ENCODE peak calls at places on chromosomes 5 and 9, in five cellular contexts. B, I, M, K and E are unnamed samples.

GRCh38 chr9:115691686-115692085 is 461.9 kb upstream of the PAPPA start:
- DNase-seq in B (no peak), I (no peak), K (no peak), M (no peak), E (no peak)

GRCh38 chr9:134187110-134187531 is 22.8 kb upstream of the RNU6ATAC start:
- DNase-seq in I (peak), B (no peak), M (peak), K (no peak), E (no peak)

GRCh38 chr9:115292584-115293271 is 174.8 kb upstream of the TNC start:
- DNase-seq in I (no peak), B (no peak), K (no peak), M (no peak), E (no peak)

GRCh38 chr5:59275537-59276276 is 617.8 kb downstream of the PDE4D start:
- DNase-seq in I (no peak), B (peak), K (no peak), M (peak), E (peak)

GRCh38 chr9:734831-735511 is 106.5 kb upstream of the DMRT1 start:
- DNase-seq in B (peak), I (no peak), M (peak), K (no peak), E (no peak)

GRCh38 chr5:66807743-66808142 is 211.6 kb downstream of the MAST4 start:
- DNase-seq in M (no peak), K (no peak), I (no peak), B (peak), E (peak)

GRCh38 chr9:12640021-12640587 is 53.1 kb upstream of the TYRP1 start:
- DNase-seq in B (peak), I (no peak), K (no peak), M (no peak), E (no peak)

GRCh38 chr5:35854248-35854647 is 2.4 kb upstream of the IL7R start:
- DNase-seq in B (no peak), K (no peak), M (no peak), I (no peak), E (peak)

GRCh38 chr5:66247176-66247960 is 103.3 kb downstream of the SREK1 start:
- DNase-seq in B (no peak), I (no peak), M (no peak), K (no peak), E (no peak)

GRCh38 chr5:124649548-124650501 is 96.6 kb downstream of the ZNF608 start:
- DNase-seq in I (peak), K (peak), B (peak), M (peak), E (peak)

GRCh38 chr5:11588803-11589202 is 315.4 kb downstream of the CTNND2 start:
- DNase-seq in K (no peak), B (no peak), I (no peak), M (no peak), E (no peak)

GRCh38 chr9:76761448-76761847 is 2.8 kb upstream of the PCA3 start:
- DNase-seq in K (no peak), I (no peak), B (peak), M (no peak), E (no peak)

GRCh38 chr9:93304574-93305496 is 120.9 kb downstream of the WNK2 start:
- DNase-seq in K (no peak), B (peak), I (peak), M (peak), E (peak)

GRCh38 chr9:128689293-128689770 is 310 bp downstream of the SET start:
- DNase-seq in B (no peak), K (no peak), I (no peak), M (peak), E (no peak)

GRCh38 chr9:21455320-21455719 is 15.1 kb downstream of the IFNA1 start:
- DNase-seq in B (peak), M (no peak), I (no peak), K (no peak), E (peak)

DNA sequence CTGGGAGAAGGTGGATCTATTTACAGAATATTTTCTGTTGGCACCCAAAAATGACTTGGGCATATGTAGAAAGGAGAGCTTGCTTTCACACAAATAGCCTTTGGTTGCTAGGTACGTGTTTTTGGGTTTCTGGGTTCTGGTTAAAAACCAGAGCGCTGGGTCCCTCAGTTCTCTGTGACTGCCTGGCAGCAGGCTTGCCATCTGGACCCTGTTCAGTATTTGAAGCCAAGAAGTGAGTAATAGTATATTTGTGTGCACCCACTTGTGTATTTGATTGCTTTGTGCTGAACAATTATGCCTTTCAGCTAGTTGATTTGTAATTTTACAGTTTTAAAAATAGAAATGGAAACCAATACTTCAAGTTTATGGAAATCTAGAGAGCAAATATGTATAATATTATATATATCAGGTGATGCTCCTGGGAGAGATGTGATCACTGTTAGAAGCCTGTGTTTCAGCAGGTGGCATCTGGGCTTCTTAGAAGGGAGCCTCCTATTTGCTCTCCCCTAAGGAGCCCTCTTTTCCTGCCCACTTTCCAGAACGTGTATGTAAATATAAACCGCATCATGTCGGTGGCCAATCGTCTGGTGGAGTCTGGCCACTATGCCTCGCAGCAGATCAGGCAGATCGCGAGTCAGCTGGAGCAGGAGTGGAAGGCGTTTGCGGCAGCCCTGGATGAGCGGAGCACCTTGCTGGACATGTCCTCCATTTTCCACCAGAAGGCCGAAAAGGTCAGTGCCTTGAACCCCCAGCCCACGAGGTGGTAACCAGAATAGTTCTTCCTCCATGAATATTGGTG is 153.6 kb downstream of the TRIO start:
- DNase-seq in K (no peak), B (no peak), I (no peak), M (no peak), E (no peak)
- TF ChIP-seq POLR2AphosphoS5 in K (no peak), B (no peak), I (no peak), M (no peak), E (no peak)

GRCh38 chr5:100900142-100900795 is 2.8 kb downstream of the ST8SIA4 start:
- DNase-seq in B (peak), I (peak), M (peak), K (no peak), E (peak)

GRCh38 chr5:100902406-100903035 is 561 bp downstream of the ST8SIA4 start:
- DNase-seq in M (peak), I (peak), B (peak), K (no peak), E (no peak)

GRCh38 chr5:100903036-100903887 is at the start of gene ST8SIA4:
- DNase-seq in I (peak), K (peak), B (peak), M (peak), E (peak)

GRCh38 chr5:100900796-100901731 is 2.0 kb downstream of the ST8SIA4 start:
- DNase-seq in I (peak), B (peak), K (peak), M (peak), E (peak)

DNA sequence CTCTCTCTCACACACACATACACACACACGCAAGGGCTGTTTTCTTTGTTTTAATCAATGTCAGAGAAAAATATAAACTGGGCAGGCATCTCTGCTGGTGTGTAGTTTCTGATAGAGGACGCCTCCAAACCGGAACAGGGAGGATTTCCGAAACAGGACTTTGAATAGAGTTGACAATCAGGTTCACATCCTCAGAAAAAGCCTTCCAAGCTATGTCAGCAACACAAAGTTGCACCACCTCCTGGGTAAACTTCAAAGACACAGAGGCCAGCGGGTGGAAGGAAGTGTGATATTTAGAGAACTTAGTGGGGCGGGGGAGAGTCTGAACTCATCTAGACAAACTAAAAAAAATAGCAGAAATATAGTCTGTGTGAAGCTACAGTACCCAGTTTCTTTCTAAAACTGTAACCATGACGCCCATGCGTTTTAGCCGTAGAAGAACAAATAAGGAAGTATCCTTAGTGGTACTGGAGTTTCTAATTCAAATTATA is 1.2 kb downstream of the ST8SIA4 start:
- DNase-seq in M (peak), I (peak), B (peak), K (no peak), E (peak)
- TF ChIP-seq POLR2A in M (no peak), I (no peak), B (no peak), K (no peak), E (no peak)

GRCh38 chr5:153780876-153781275 is 257.8 kb downstream of the FAM114A2 start:
- DNase-seq in M (no peak), B (no peak), K (no peak), I (no peak), E (no peak)

GRCh38 chr5:153784277-153784676 is 254.4 kb downstream of the FAM114A2 start:
- DNase-seq in M (no peak), K (no peak), B (no peak), I (no peak), E (no peak)

GRCh38 chr5:153783278-153783677 is 255.4 kb downstream of the FAM114A2 start:
- DNase-seq in B (no peak), K (no peak), I (no peak), M (no peak), E (no peak)

GRCh38 chr5:153781325-153781724 is 257.4 kb downstream of the FAM114A2 start:
- DNase-seq in K (no peak), M (no peak), B (no peak), I (no peak), E (no peak)

DNA sequence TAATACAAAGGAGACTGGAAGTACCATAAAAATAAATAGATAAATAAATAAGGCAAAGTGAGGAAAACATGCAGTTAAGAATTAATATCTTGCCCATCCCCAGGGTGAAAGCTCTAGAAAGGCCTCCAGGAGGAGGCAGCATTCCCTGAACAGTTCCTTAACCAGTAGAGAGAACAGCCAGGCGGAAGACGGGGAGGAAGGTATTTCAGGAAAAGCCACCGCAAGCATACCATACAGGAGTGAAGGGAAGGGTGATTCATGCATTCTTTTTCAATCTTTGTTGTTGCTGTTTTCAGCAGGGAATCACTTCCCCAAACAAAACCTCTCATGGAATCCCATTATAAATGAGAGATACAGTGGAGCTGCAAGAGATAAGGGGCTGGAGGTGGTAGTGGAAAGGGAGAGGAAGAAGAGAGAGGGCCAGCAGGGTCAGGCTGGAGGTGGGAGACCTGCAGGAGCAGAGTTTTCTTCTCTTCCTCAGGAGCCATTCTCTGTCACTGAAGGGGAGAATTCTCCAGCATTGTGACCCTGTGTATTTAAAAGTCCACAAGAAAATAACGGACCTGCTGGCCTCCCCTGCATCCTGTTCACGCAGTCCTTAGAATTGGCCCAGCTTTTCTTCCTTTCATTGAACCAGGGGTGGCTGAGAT is 256.0 kb downstream of the FAM114A2 start:
- DNase-seq in M (no peak), K (no peak), I (no peak), B (no peak), E (no peak)
- TF ChIP-seq CTCF in M (no peak), K (no peak), I (no peak), B (no peak), E (no peak)

GRCh38 chr5:172282277-172283019 is 1.1 kb downstream of the UBTD2 start:
- DNase-seq in M (no peak), B (peak), I (no peak), K (no peak), E (no peak)

GRCh38 chr5:172284275-172284971 is 859 bp upstream of the UBTD2 start:
- DNase-seq in B (peak), K (no peak), M (no peak), I (peak), E (no peak)

GRCh38 chr5:172285226-172286143 is 1.9 kb upstream of the UBTD2 start:
- DNase-seq in K (no peak), M (no peak), I (no peak), B (no peak), E (no peak)

GRCh38 chr5:172283862-172284274 is 304 bp upstream of the UBTD2 start:
- DNase-seq in K (no peak), I (peak), M (peak), B (peak), E (peak)

GRCh38 chr5:172283020-172283861 is at the start of gene UBTD2:
- DNase-seq in M (peak), B (peak), I (peak), K (no peak), E (peak)
- TF ChIP-seq POLR2AphosphoS5 in M (no peak), B (peak), I (peak), K (peak), E (no peak)

DNA sequence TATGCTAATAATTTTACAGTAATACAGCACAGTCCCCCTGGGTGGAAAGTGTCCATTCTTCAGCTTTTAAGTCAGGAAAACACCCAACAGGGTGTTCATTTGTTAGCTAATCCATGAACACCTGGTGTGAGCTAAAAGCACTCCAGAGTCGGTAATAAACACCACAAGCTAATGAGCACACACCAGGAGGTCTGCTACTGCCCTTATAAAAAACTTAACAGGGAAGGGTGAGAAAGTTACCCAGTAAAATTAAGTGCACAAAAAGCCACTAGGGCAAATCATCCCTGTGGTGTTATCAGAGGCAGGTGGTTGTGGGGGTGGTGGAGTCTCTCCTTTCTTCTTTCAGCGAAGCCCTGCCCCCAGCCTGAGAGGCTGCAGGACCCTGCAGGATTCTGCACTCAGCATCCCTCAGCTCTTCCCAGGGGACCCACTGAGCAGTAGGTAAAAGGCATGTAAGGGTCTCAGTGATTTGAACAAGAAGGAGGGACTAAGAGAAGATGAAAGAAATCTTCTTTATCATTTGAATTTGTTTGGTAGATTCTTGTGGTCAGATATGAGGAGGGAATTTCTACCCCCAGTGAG is 14.4 kb downstream of the GDNF start:
- DNase-seq in K (no peak), M (no peak), B (no peak), I (no peak), E (no peak)
- TF ChIP-seq POLR2A in K (no peak), M (no peak), B (no peak), I (no peak), E (no peak)

DNA sequence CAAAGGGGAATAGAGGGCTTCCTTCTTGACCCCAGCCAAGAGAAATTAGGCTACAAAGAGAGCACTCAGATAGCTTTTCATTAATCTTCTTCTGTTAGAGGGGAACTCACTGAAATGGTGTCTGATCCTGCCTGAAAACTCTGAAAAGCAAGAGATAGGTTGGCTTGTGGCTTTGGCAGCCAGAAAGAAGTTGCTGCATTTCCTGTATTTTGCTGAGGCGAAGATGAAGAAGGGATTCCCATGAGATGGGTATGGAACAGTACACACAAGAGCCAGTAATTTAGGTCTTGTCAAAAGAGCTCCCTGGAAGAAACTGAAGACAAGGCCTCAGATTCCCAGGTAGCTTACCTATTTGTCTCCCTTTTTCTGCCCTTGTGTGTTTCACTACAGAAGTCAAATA is 120.9 kb upstream of the TARS1 start:
- DNase-seq in M (no peak), B (peak), I (no peak), K (no peak), E (no peak)
- TF ChIP-seq CTCF in M (no peak), B (no peak), I (no peak), K (no peak), E (no peak)